ENCODE peak calls at places on chromosomes 16 and 17, in six cellular contexts. A, C, L, B, J and Y are unnamed samples.

GRCh38 chr16:86343111-86343642 is 167.2 kb upstream of the FOXF1 start:
- DNase-seq in A (no peak), C (peak), L (peak), B (no peak), J (peak), Y (no peak)

GRCh38 chr16:87602005-87602790 is at the start of gene JPH3:
- DNase-seq in A (peak), C (no peak), L (no peak), B (no peak), J (no peak), Y (no peak)

GRCh38 chr16:31713945-31714898 is 159.4 kb upstream of the ZNF267 start:
- DNase-seq in A (no peak), C (no peak), L (no peak), B (no peak), J (no peak), Y (no peak)

GRCh38 chr16:72673118-72673517 is 374.8 kb downstream of the ZFHX3 start:
- DNase-seq in A (no peak), C (no peak), L (no peak), B (no peak), J (peak), Y (no peak)

GRCh38 chr17:74923538-74924249 is 379 bp upstream of the OTOP2 start:
- DNase-seq in A (peak), C (peak), L (peak), B (peak), J (peak), Y (peak)

GRCh38 chr17:80807014-80807413 is 184.6 kb upstream of the CHMP6 start:
- DNase-seq in A (no peak), C (no peak), L (no peak), B (no peak), J (no peak), Y (no peak)

GRCh38 chr17:74344658-74345057 is 17.0 kb downstream of the BTBD17 start:
- DNase-seq in A (no peak), C (no peak), L (no peak), B (no peak), J (no peak), Y (no peak)

GRCh38 chr16:28001642-28002041 is 61.9 kb downstream of the GSG1L start:
- DNase-seq in A (no peak), C (no peak), L (no peak), B (no peak), J (no peak), Y (no peak)

GRCh38 chr17:47095268-47095667 is 93.8 kb downstream of the CDC27 start:
- DNase-seq in A (no peak), C (no peak), L (no peak), B (no peak), J (no peak), Y (no peak)

GRCh38 chr17:19381741-19382444 is 3.6 kb downstream of the MAPK7 start:
- DNase-seq in A (no peak), C (peak), L (no peak), B (no peak), J (no peak), Y (no peak)

GRCh38 chr17:80746262-80746935 is 201.8 kb downstream of the RPTOR start:
- DNase-seq in A (no peak), C (no peak), L (no peak), B (no peak), J (no peak), Y (no peak)

GRCh38 chr16:84511821-84512220 is 7.4 kb upstream of the MEAK7 start:
- DNase-seq in A (no peak), C (no peak), L (no peak), B (no peak), J (no peak), Y (no peak)

GRCh38 chr16:84614914-84615813 is 2.7 kb downstream of the COTL1 start:
- DNase-seq in A (no peak), C (no peak), L (no peak), B (no peak), J (no peak), Y (no peak)

GRCh38 chr17:65231662-65232335 is 94.6 kb downstream of the RGS9 start:
- DNase-seq in A (peak), C (no peak), L (peak), B (no peak), J (peak), Y (peak)

GRCh38 chr16:57115504-57116182 is 23.3 kb downstream of the CPNE2 start:
- DNase-seq in A (peak), C (peak), L (no peak), B (no peak), J (peak), Y (no peak)

GRCh38 chr17:77577491-77577890 is 381.0 kb upstream of the TNRC6C start:
- DNase-seq in A (no peak), C (no peak), L (no peak), B (no peak), J (no peak), Y (no peak)

GRCh38 chr17:50218071-50218759 is 16.8 kb upstream of the COL1A1 start:
- DNase-seq in A (no peak), C (no peak), L (no peak), B (no peak), J (peak), Y (no peak)

GRCh38 chr17:29159286-29159860 is 20.8 kb downstream of the MYO18A start:
- DNase-seq in A (no peak), C (no peak), L (no peak), B (no peak), J (no peak), Y (no peak)

GRCh38 chr17:41492351-41492750 is 2.6 kb upstream of the KRT36 start:
- DNase-seq in A (peak), C (peak), L (no peak), B (no peak), J (peak), Y (no peak)

GRCh38 chr16:75042423-75043174 is 43.8 kb downstream of the ZNRF1 start:
- DNase-seq in A (no peak), C (no peak), L (no peak), B (no peak), J (no peak), Y (no peak)

GRCh38 chr16:12519986-12520385 is 283.7 kb downstream of the CPPED1 start:
- DNase-seq in A (no peak), C (no peak), L (no peak), B (no peak), J (no peak), Y (no peak)

GRCh38 chr16:88596477-88596876 is 26.3 kb downstream of the ZC3H18 start:
- DNase-seq in A (no peak), C (no peak), L (no peak), B (no peak), J (no peak), Y (no peak)

GRCh38 chr17:4074831-4075495 is 67.9 kb downstream of the ZZEF1 start:
- DNase-seq in A (peak), C (no peak), L (no peak), B (no peak), J (peak), Y (peak)

GRCh38 chr17:68297168-68297567 is 5.9 kb downstream of the ARSG start:
- DNase-seq in A (no peak), C (no peak), L (no peak), B (no peak), J (no peak), Y (no peak)

GRCh38 chr17:34307110-34307509 is 12.1 kb upstream of the CCL8 start:
- DNase-seq in A (no peak), C (peak), L (no peak), B (no peak), J (peak), Y (no peak)

GRCh38 chr17:47847341-47848197 is 3.4 kb downstream of the SP6 start:
- DNase-seq in A (peak), C (no peak), L (no peak), B (no peak), J (no peak), Y (no peak)

GRCh38 chr17:72053069-72053846 is 67.6 kb upstream of the SOX9 start:
- DNase-seq in A (no peak), C (no peak), L (no peak), B (no peak), J (no peak), Y (no peak)

GRCh38 chr16:77059441-77059840 is 131.5 kb upstream of the MON1B start:
- DNase-seq in A (no peak), C (no peak), L (no peak), B (no peak), J (no peak), Y (no peak)

GRCh38 chr17:72976971-72977767 is 115.3 kb downstream of the SLC39A11 start:
- DNase-seq in A (peak), C (peak), L (peak), B (no peak), J (peak), Y (no peak)

GRCh38 chr16:813204-813915 is 12.8 kb upstream of the GNG13 start:
- DNase-seq in A (peak), C (no peak), L (no peak), B (peak), J (peak), Y (peak)

GRCh38 chr16:58507195-58507962 is 7.4 kb downstream of the NDRG4 start:
- DNase-seq in A (peak), C (no peak), L (peak), B (no peak), J (no peak), Y (no peak)

GRCh38 chr17:77002103-77003045 is 134.2 kb downstream of the MGAT5B start:
- DNase-seq in A (no peak), C (no peak), L (no peak), B (no peak), J (peak), Y (no peak)

GRCh38 chr17:66364508-66365203 is 62.2 kb downstream of the PRKCA start:
- DNase-seq in A (no peak), C (no peak), L (no peak), B (no peak), J (no peak), Y (no peak)

GRCh38 chr16:55703003-55704001 is 47.5 kb downstream of the SLC6A2 start:
- DNase-seq in A (peak), C (no peak), L (no peak), B (no peak), J (peak), Y (peak)

GRCh38 chr16:21685034-21685455 is 21.3 kb downstream of the OTOA start:
- DNase-seq in A (no peak), C (no peak), L (no peak), B (no peak), J (no peak), Y (no peak)

GRCh38 chr16:8634991-8635736 is 13.7 kb downstream of the METTL22 start:
- DNase-seq in A (peak), C (no peak), L (no peak), B (no peak), J (peak), Y (no peak)

GRCh38 chr17:78875738-78876597 is 27.0 kb downstream of the CEP295NL start:
- DNase-seq in A (no peak), C (no peak), L (no peak), B (no peak), J (peak), Y (no peak)

GRCh38 chr16:19008245-19008644 is 24.5 kb downstream of the TMC7 start:
- DNase-seq in A (no peak), C (no peak), L (no peak), B (no peak), J (peak), Y (no peak)

GRCh38 chr17:42797067-42798007 is 1.2 kb downstream of the COA3 start:
- DNase-seq in A (no peak), C (no peak), L (peak), B (no peak), J (no peak), Y (no peak)

DNA sequence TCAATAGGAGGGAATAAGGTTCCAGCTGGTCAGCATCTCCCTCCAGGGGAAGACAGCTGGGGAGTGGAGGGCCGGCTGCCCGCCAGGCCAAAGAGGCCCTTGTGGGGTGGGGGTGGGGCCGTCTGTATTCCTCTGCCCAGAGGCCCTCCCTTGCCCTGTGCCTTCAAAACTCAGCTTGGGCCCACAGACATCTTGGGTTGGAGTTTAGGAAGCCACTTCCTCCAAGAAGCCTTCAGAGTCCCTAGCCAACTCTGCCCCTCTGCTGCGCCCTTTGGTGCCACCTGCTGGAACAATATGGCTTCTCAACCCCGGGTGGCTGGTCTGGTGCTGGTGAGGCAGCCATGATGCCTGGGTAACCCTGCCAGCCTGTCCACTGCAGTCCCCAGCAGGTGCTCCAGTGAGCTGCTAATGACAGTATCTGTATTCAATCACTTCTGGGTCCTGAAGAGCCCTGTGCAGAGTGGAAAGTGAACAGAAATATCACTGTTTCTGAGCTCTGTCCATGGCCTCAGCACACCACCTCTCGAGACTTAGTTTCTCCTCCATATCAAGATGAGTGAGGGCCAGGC is 16.7 kb downstream of the HSD11B2 start:
- DNase-seq in A (no peak), C (peak), L (peak), B (peak), J (peak), Y (peak)
- TF ChIP-seq CTCF in A (peak), C (peak), L (peak), B (peak), J (peak), Y (peak)

DNA sequence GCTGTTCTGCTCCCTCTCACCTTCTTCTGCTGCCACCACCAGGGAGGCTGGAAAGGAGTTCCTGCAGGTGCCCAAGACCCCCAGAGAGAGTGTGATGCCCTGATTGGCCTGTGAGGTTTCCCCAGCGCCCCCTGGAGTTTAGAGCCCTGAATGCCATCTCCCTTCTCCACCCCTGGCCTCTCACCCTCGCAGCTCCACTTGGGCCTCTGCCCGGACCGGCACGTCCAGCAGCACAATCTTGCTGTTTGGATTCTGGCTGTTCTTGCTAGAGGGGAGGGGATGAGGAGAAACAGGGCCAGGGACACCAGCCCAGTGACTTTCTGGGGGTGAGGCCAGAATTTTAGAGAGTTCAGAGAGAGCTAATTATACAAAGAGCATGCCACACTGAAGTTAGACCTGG is 12.5 kb upstream of the FAM171A2 start:
- DNase-seq in A (peak), C (peak), L (no peak), B (no peak), J (peak), Y (peak)
- TF ChIP-seq CTCF in A (peak), C (no peak), L (no peak), B (no peak), J (peak), Y (peak)

DNA sequence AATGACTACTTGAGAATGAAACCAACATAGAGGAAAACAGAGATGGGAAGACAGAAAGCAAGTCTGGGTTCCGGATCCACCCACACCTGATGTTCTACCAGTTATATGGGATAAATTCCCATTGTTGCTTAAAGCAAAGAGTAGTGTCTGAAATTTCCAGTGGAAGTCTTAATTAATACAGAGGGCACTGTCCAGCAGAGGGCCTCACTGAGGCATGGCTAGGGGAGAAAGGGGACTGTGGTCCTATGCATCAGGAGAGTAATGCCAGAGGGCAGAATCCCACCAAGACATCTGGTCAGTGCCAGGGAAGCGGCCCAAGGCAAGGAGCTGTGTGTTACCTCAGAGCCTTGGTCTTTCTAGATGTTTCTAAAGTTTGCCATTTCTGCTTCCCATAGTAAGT is 7.5 kb upstream of the UMOD start:
- DNase-seq in A (peak), C (no peak), L (no peak), B (no peak), J (no peak), Y (no peak)
- TF ChIP-seq CTCF in A (no peak), C (no peak), L (peak), B (no peak), J (no peak), Y (peak)

DNA sequence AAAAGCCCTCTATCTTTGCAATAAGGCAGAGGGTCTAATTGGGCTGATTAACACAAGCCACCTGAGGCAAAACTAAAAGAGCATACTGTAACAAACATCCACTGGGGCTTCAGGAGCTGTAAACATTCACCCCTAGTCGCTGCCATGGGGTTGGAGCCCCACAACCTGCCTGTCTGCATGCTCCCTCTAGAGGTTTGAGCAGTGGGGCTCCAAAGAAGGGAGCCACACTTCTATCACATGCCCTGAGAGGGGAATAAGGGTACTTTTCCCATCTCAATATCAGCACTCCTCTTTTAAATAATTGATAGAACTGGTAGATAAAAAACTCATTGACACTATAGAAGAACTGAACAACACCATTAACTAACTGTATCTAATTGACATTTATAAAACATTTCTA is 130.1 kb upstream of the COX10 start:
- DNase-seq in A (no peak), C (no peak), L (no peak), B (no peak), J (no peak), Y (no peak)
- TF ChIP-seq CTCF in A (no peak), C (no peak), L (no peak), B (no peak), J (no peak), Y (no peak)